ENCODE peak calls at places on chromosomes 6 and 20, in six cellular contexts. K, P, D, U, N and O are unnamed samples.

GRCh38 chr20:59324441-59324840 is 24.0 kb downstream of the EDN3 start:
- DNase-seq in P (no peak), K (no peak), N (no peak), D (no peak), U (no peak), O (no peak)

GRCh38 chr6:31079656-31080261 is 32.6 kb downstream of the C6orf15 start:
- DNase-seq in K (peak), N (peak), U (peak), D (peak), P (peak), O (no peak)

GRCh38 chr6:156752666-156753301 is 24.4 kb upstream of the ARID1B start:
- DNase-seq in P (no peak), K (no peak), U (peak), D (no peak), N (no peak), O (no peak)

GRCh38 chr6:37784585-37784967 is 35.0 kb upstream of the ZFAND3 start:
- DNase-seq in N (peak), U (no peak), K (no peak), P (no peak), D (no peak), O (no peak)

GRCh38 chr20:16942702-16943101 is 194.5 kb downstream of the OTOR start:
- DNase-seq in U (no peak), D (peak), K (no peak), P (no peak), N (no peak), O (no peak)

GRCh38 chr6:10837009-10837691 is 1.2 kb downstream of the MAK start:
- DNase-seq in K (peak), P (peak), D (peak), U (peak), N (peak), O (peak)

GRCh38 chr6:34238507-34239239 is 2.0 kb downstream of the HMGA1 start:
- DNase-seq in D (no peak), P (no peak), U (no peak), K (no peak), N (peak), O (no peak)

GRCh38 chr20:19647992-19648391 is 110.1 kb upstream of the RIN2 start:
- DNase-seq in D (no peak), N (no peak), K (no peak), P (no peak), U (no peak), O (no peak)

GRCh38 chr6:70530023-70530422 is 36.7 kb upstream of the SDHAF4 start:
- DNase-seq in P (no peak), N (no peak), K (no peak), D (no peak), U (no peak), O (no peak)

GRCh38 chr6:159217595-159218275 is 48.5 kb downstream of the FNDC1 start:
- DNase-seq in N (peak), P (peak), U (no peak), K (no peak), D (peak), O (no peak)

GRCh38 chr6:157596886-157597285 is 215.9 kb downstream of the ZDHHC14 start:
- DNase-seq in D (no peak), N (no peak), U (no peak), P (no peak), K (no peak), O (no peak)

GRCh38 chr6:153231048-153231635 is 100.1 kb upstream of the RGS17 start:
- DNase-seq in K (peak), N (peak), P (peak), U (peak), D (peak), O (peak)

GRCh38 chr6:154249499-154250298 is 106.9 kb downstream of the IPCEF1 start:
- DNase-seq in D (no peak), U (no peak), P (no peak), K (no peak), N (no peak), O (no peak)

GRCh38 chr20:52675414-52675813 is 296.7 kb upstream of the TSHZ2 start:
- DNase-seq in D (no peak), N (no peak), U (no peak), P (no peak), K (no peak), O (no peak)

GRCh38 chr6:1244941-1245340 is 67.0 kb upstream of the FOXQ1 start:
- DNase-seq in P (no peak), U (no peak), D (no peak), N (no peak), K (no peak), O (no peak)

GRCh38 chr6:91816335-91816734 is 1229.5 kb upstream of the MAP3K7 start:
- DNase-seq in P (no peak), U (no peak), N (no peak), D (no peak), K (no peak), O (no peak)

GRCh38 chr20:5831539-5832237 is 81.5 kb downstream of the SHLD1 start:
- DNase-seq in K (no peak), N (no peak), U (no peak), P (no peak), D (no peak), O (no peak)

GRCh38 chr20:45949542-45950329 is 15.3 kb downstream of the PCIF1 start:
- DNase-seq in P (no peak), K (no peak), D (no peak), N (no peak), U (no peak), O (no peak)

GRCh38 chr6:20483902-20484497 is 50.3 kb upstream of the CDKAL1 start:
- DNase-seq in K (no peak), U (no peak), P (no peak), N (peak), D (no peak), O (no peak)

GRCh38 chr20:15399781-15400180 is 1062.4 kb upstream of the FLRT3 start:
- DNase-seq in U (no peak), D (no peak), K (no peak), N (no peak), P (no peak), O (no peak)

GRCh38 chr20:57618091-57618765 is 2.0 kb downstream of the ZBP1 start:
- DNase-seq in P (peak), D (no peak), K (no peak), U (peak), N (no peak), O (peak)

GRCh38 chr6:138499303-138499991 is at the start of gene NHSL1:
- DNase-seq in P (no peak), N (peak), K (no peak), U (peak), D (peak), O (no peak)

GRCh38 chr6:3750324-3751018 is 1.0 kb downstream of the PXDC1 start:
- DNase-seq in U (peak), K (peak), D (peak), P (no peak), N (peak), O (peak)

GRCh38 chr20:38685853-38686473 is 38.3 kb upstream of the SLC32A1 start:
- DNase-seq in D (peak), K (peak), N (peak), U (peak), P (peak), O (no peak)

GRCh38 chr6:79911992-79912391 is 35.4 kb downstream of the ELOVL4 start:
- DNase-seq in U (no peak), D (no peak), P (no peak), N (no peak), K (no peak), O (no peak)

GRCh38 chr20:58169441-58169840 is 59.0 kb downstream of the ANKRD60 start:
- DNase-seq in U (no peak), D (peak), N (no peak), P (no peak), K (no peak), O (no peak)

GRCh38 chr20:25309395-25310267 is 61.7 kb downstream of the PYGB start:
- DNase-seq in D (peak), N (no peak), K (no peak), U (peak), P (peak), O (peak)

GRCh38 chr20:1935696-1936366 is 40.6 kb downstream of the SIRPA start:
- DNase-seq in P (no peak), D (no peak), U (peak), N (no peak), K (peak), O (no peak)

GRCh38 chr20:25398363-25399037 is 7.9 kb upstream of the ABHD12 start:
- DNase-seq in U (no peak), D (no peak), K (no peak), P (no peak), N (no peak), O (no peak)

GRCh38 chr20:63350196-63350595 is 11.0 kb downstream of the CHRNA4 start:
- DNase-seq in K (no peak), U (no peak), D (no peak), N (no peak), P (no peak), O (peak)

GRCh38 chr20:32125511-32125910 is 16.0 kb downstream of the TM9SF4 start:
- DNase-seq in N (no peak), D (no peak), P (no peak), K (no peak), U (no peak), O (no peak)

GRCh38 chr6:156662025-156662445 is 115.1 kb upstream of the ARID1B start:
- DNase-seq in N (peak), K (no peak), U (peak), P (peak), D (no peak), O (no peak)

GRCh38 chr6:113122060-113122459 is 735.1 kb upstream of the MARCKS start:
- DNase-seq in P (peak), D (peak), U (no peak), K (peak), N (peak), O (no peak)

GRCh38 chr6:156102129-156102528 is 646.5 kb upstream of the NOX3 start:
- DNase-seq in U (peak), D (no peak), K (no peak), P (peak), N (peak), O (no peak)

GRCh38 chr6:39880521-39881048 is 53.7 kb downstream of the MOCS1 start:
- DNase-seq in U (no peak), K (no peak), N (no peak), D (no peak), P (no peak), O (no peak)

GRCh38 chr20:47357296-47358051 is 975 bp upstream of the ZMYND8 start:
- DNase-seq in N (peak), P (peak), D (peak), U (peak), K (peak), O (peak)

GRCh38 chr6:31270788-31271640 is 878 bp downstream of the HLA-C start:
- DNase-seq in U (peak), N (peak), K (peak), D (peak), P (no peak), O (peak)

GRCh38 chr6:45512594-45512993 is 134.9 kb upstream of the SUPT3H start:
- DNase-seq in N (peak), U (no peak), K (no peak), D (no peak), P (no peak), O (no peak)

DNA sequence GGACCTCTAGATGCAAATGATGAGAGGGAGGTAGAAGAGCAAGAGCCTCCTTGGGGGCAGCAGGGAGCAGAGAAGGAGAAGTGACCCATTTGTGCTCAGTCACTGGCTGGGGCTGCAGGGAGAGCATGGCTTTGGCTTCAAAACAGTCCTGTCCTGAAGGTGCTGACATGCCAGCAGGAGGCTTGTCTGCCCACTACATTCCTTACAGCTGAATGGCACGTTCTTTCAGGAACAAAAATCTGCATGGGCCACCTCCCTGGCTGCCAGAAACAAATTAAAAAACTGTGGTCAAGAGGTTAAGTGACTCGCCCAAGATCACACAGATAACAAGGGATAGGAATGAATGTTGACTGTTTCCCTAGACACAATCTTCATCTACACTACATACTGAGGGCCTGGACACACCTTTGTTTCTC is 188.8 kb downstream of the HIVEP2 start:
- DNase-seq in U (no peak), P (no peak), K (no peak), D (peak), N (no peak), O (no peak)
- TF ChIP-seq CTCF in U (no peak), P (no peak), K (no peak), D (no peak), N (no peak), O (no peak)

DNA sequence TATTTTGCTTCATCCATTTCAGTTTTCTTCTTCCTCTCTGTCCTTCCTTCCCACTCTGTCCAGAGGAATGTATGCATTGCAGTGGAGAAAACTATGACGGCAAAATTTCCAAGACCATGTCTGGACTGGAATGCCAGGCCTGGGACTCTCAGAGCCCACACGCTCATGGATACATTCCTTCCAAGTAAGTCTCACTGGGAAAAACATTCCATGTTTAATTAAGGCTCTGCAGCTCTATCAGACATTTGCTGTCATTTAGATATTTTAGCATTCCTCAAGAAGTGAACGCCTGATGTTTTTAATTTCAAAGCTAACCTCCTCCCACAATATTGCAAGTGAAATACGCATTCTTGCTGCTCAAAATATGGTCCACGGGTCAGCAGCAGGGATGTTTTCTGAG is 12.7 kb downstream of the PLG start:
- DNase-seq in K (no peak), N (no peak), D (no peak), U (no peak), P (no peak), O (no peak)
- H3K4me3 ChIP-seq in K (no peak), N (no peak), D (no peak), U (no peak), P (no peak), O (no peak)

GRCh38 chr20:23048283-23049200 is 930 bp downstream of the THBD start:
- DNase-seq in D (peak), K (peak), U (peak), P (peak), N (peak), O (peak)
- TF ChIP-seq CTCF in D (peak), K (peak), U (no peak), P (peak), N (peak), O (peak)

DNA sequence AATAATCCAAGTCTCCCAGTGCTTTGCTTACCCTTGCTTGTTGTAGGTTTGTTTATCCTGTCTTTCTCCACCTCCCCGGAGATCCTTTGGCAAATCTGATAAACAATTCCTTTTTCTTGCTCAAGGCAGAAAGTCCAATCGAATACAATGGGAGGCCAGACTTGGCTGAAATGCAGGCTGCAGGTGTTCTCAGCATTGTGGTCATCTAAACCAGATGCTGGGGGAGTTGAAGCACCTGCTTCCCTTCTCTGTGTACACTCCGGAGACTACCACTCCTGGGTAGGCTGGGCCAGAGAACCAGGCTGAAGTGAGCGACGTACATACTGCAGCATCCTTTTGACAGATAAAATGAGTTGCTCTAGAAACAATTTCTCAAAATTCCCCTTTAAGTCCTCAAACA is 82.6 kb upstream of the PREP start:
- DNase-seq in N (peak), K (peak), U (peak), P (no peak), D (no peak), O (no peak)
- H3K4me3 ChIP-seq in N (no peak), K (no peak), U (no peak), P (no peak), D (no peak), O (no peak)

GRCh38 chr20:3000852-3001523 is 42.4 kb upstream of the GNRH2 start:
- DNase-seq in K (no peak), P (peak), D (peak), N (peak), U (no peak), O (no peak)
- TF ChIP-seq CTCF in K (peak), P (peak), D (no peak), N (peak), U (no peak), O (peak)